ENCODE peak calls at places on chromosome 7, in ten cellular contexts. F is left ventricle myocardium inferior, B is adrenal gland, M is HL-60, P is LNCaP clone FGC, N is upper lobe of right lung, A is mucosa of descending colon, V is Panc1, S is choroid plexus epithelial cell, W is A673. L is an unnamed sample.

GRCh38 chr7:76057813-76058145 is 9.9 kb downstream of the MDH2 start:
- DNase-seq in F (no peak), B (peak), M (no peak), P (no peak), N (no peak), A (no peak), V (no peak), S (no peak), W (no peak), L (no peak)

GRCh38 chr7:44320794-44321371 is 4.5 kb downstream of the CAMK2B start:
- DNase-seq in F (no peak), B (peak), M (no peak), P (no peak), N (peak), A (no peak), V (no peak), S (peak), W (no peak), L (no peak)

GRCh38 chr7:157522189-157522588 is 185.4 kb downstream of the DNAJB6 start:
- DNase-seq in F (no peak), B (peak), M (no peak), P (no peak), N (peak), A (no peak), V (no peak), S (no peak), W (no peak), L (no peak)

GRCh38 chr7:130490888-130491771 is 755 bp upstream of the MEST start:
- DNase-seq in F (no peak), B (peak), M (no peak), P (no peak), N (peak), A (peak), V (no peak), S (peak), W (no peak), L (peak)

GRCh38 chr7:132584796-132585494 is 8.7 kb upstream of the PLXNA4 start:
- DNase-seq in F (no peak), B (no peak), M (no peak), P (no peak), N (no peak), A (no peak), V (no peak), S (no peak), W (no peak), L (no peak)

GRCh38 chr7:106534271-106534846 is 126.6 kb downstream of the CCDC71L start:
- DNase-seq in F (no peak), B (peak), M (no peak), P (no peak), N (no peak), A (no peak), V (no peak), S (no peak), W (no peak), L (no peak)

GRCh38 chr7:55026867-55027490 is 8.2 kb downstream of the EGFR start:
- DNase-seq in F (no peak), B (no peak), M (no peak), P (no peak), N (no peak), A (no peak), V (no peak), S (no peak), W (no peak), L (peak)

GRCh38 chr7:88020953-88021650 is 87.1 kb downstream of the ADAM22 start:
- DNase-seq in F (no peak), B (no peak), M (no peak), P (no peak), N (no peak), A (no peak), V (no peak), S (peak), W (no peak), L (no peak)

GRCh38 chr7:155792999-155793560 is 19.2 kb downstream of the SHH start:
- DNase-seq in F (no peak), B (no peak), M (no peak), P (no peak), N (no peak), A (no peak), V (no peak), S (no peak), W (no peak), L (no peak)
- H3K4me3 ChIP-seq in F (no peak), B (no peak), M (no peak), P (no peak), N (no peak), A (no peak), V (no peak), S (no peak), W (no peak), L (no peak)

DNA sequence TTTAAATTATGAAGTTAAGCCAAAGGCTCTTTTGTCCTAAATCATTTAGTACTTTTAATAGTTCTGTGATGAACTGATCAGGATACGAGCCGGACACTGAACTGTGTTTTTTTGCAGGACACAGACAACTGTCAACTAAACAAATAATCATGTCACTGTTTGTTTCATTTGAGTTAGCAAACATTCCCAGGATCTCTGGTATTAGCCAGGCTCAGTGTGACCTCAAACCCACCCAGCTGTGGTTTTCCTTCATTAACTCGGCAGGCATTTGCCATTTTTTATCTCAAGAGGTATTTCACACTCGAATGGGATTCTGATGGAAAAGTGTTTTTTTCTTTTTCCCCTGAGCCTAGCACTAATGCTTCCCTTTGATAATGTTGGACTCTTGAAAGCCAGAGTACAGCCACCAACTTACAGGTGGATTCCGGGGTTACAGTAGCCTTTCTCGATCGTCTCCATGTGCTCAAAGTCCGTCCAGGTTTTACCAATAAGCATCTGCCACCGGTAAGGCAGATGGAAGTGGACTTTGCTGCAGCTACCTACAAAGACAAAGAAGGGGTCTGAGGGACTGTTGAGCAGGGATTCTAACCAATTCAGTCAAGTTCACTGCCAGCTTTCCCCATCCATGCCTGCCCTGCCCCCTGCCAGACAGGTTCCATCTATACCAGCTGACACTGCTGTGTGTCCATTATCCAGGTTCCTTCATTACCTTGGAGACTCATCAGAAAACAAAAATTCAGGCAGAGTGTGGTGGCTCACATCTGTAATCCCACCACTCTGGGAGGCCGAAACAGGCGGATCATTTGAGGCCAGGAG is 33.4 kb downstream of the ZC3HAV1 start:
- DNase-seq in F (no peak), B (no peak), M (no peak), P (peak), N (no peak), A (no peak), V (no peak), S (no peak), W (no peak), L (no peak)
- TF ChIP-seq CTCF in F (no peak), B (no peak), M (no peak), P (no peak), N (no peak), A (no peak), V (no peak), S (no peak), W (no peak), L (no peak)

DNA sequence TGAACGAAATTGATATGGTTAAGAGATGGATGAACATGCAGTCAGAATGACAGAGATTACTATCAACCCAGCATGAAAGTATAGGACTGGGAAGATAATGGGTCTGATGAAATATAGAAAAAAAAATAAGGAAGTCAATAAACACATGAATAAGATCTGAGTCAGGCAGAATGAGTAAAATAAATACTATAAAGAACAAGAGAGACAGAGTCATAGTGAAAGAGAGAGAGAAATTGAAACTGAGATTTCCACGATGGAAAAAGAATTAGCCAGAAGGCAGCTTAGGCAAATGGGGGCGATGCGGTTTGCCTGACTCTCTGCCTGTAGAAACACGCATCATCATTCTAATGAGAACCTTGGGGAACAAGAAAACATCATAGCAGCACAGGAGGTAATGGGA is 26.6 kb downstream of the SEMA3D start:
- DNase-seq in F (no peak), B (no peak), M (no peak), P (no peak), N (no peak), A (no peak), V (no peak), S (peak), W (no peak), L (peak)
- H3K4me3 ChIP-seq in F (no peak), B (no peak), M (no peak), P (no peak), N (no peak), A (no peak), V (peak), S (no peak), W (no peak), L (peak)

DNA sequence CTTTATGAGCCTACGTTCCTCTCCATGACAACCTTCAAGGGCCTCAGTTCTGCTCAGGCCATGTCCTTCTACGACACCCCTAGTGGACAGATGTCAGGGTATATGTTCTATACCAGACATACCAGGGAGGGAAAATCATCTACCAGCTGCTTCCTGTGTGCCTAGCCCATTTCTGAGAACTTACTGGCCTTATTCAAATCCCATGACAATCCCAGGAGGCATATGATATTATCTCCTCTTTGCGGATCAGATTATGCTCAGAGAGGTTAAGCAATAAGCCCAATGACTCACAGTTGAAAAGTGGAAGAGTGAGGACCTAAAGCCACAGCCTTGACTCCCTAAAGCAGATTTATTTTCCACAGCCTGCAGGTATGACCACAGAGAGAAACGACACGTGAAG is 139.3 kb downstream of the GLI3 start:
- DNase-seq in F (no peak), B (no peak), M (peak), P (no peak), N (no peak), A (no peak), V (no peak), S (peak), W (peak), L (peak)
- TF ChIP-seq CTCF in F (peak), B (no peak), M (no peak), P (peak), N (no peak), A (no peak), V (no peak), S (peak), W (peak), L (peak)

GRCh38 chr7:128873234-128873633 is 10.6 kb downstream of the ATP6V1F start:
- DNase-seq in F (no peak), B (no peak), M (no peak), P (no peak), N (no peak), A (no peak), V (no peak), S (no peak), W (no peak), L (no peak)

GRCh38 chr7:128869944-128870285 is 7.3 kb downstream of the ATP6V1F start:
- DNase-seq in F (no peak), B (no peak), M (no peak), P (no peak), N (no peak), A (no peak), V (no peak), S (no peak), W (no peak), L (no peak)

GRCh38 chr7:128872394-128872824 is 9.8 kb downstream of the ATP6V1F start:
- DNase-seq in F (no peak), B (no peak), M (no peak), P (no peak), N (no peak), A (no peak), V (no peak), S (no peak), W (no peak), L (peak)

GRCh38 chr7:128869138-128869943 is 6.7 kb downstream of the ATP6V1F start:
- DNase-seq in F (peak), B (peak), M (peak), P (no peak), N (peak), A (peak), V (no peak), S (peak), W (peak), L (peak)

GRCh38 chr7:128871050-128871449 is 8.4 kb downstream of the ATP6V1F start:
- DNase-seq in F (no peak), B (no peak), M (no peak), P (no peak), N (no peak), A (no peak), V (no peak), S (no peak), W (no peak), L (no peak)
- H3K4me3 ChIP-seq in F (no peak), B (no peak), M (no peak), P (no peak), N (no peak), A (no peak), V (no peak), S (no peak), W (no peak), L (no peak)

GRCh38 chr7:93861325-93861949 is 29.1 kb downstream of the TFPI2 start:
- DNase-seq in F (no peak), B (no peak), M (no peak), P (no peak), N (no peak), A (no peak), V (no peak), S (no peak), W (no peak), L (no peak)
- TF ChIP-seq CTCF in F (peak), B (no peak), M (no peak), P (no peak), N (peak), A (no peak), V (peak), S (peak), W (peak), L (peak)